ENCODE peak calls at places on chromosomes 4 and X, in ten cellular contexts. One of them, this sample, is unnamed. For H3K4me1, the result is how much of the 10 kb centered on the place peaks cover.

GRCh38 chr4:4388418-4388817 is 1.5 kb downstream of the NSG1 start:
- DNase-seq in lung: no peak
- DNase-seq in colonic mucosa: no peak
- DNase-seq in tibial artery: no peak
- DNase-seq in PC-3: no peak
- DNase-seq in ascending aorta: no peak
- DNase-seq in prostate gland: no peak
- DNase-seq in uterus: no peak
- DNase-seq in HCT116: no peak
- DNase-seq in endothelial cell of umbilical vein: peak
- DNase-seq in this sample: no peak

GRCh38 chr4:148634476-148634875 is 192.3 kb upstream of the NR3C2 start:
- DNase-seq in lung: no peak
- DNase-seq in colonic mucosa: peak
- DNase-seq in tibial artery: no peak
- DNase-seq in PC-3: peak
- DNase-seq in ascending aorta: no peak
- DNase-seq in prostate gland: no peak
- DNase-seq in uterus: no peak
- DNase-seq in HCT116: no peak
- DNase-seq in endothelial cell of umbilical vein: no peak
- DNase-seq in this sample: no peak

GRCh38 chr4:127781303-127782024 is 658 bp upstream of the HSPA4L start:
- DNase-seq in lung: no peak
- DNase-seq in colonic mucosa: no peak
- DNase-seq in tibial artery: peak
- DNase-seq in PC-3: peak
- DNase-seq in ascending aorta: peak
- DNase-seq in prostate gland: peak
- DNase-seq in uterus: peak
- DNase-seq in HCT116: no peak
- DNase-seq in endothelial cell of umbilical vein: no peak
- DNase-seq in this sample: peak

GRCh38 chrX:148670277-148670676 is 169.9 kb downstream of the AFF2 start:
- DNase-seq in lung: no peak
- DNase-seq in colonic mucosa: no peak
- DNase-seq in tibial artery: no peak
- DNase-seq in PC-3: no peak
- DNase-seq in ascending aorta: no peak
- DNase-seq in prostate gland: no peak
- DNase-seq in uterus: no peak
- DNase-seq in HCT116: no peak
- DNase-seq in endothelial cell of umbilical vein: no peak
- DNase-seq in this sample: no peak

GRCh38 chr4:2365054-2365912 is 53.2 kb downstream of the ZFYVE28 start:
- DNase-seq in lung: no peak
- DNase-seq in colonic mucosa: no peak
- DNase-seq in tibial artery: no peak
- DNase-seq in PC-3: peak
- DNase-seq in ascending aorta: peak
- DNase-seq in prostate gland: no peak
- DNase-seq in uterus: no peak
- DNase-seq in HCT116: no peak
- DNase-seq in endothelial cell of umbilical vein: no peak
- DNase-seq in this sample: peak

GRCh38 chr4:148643851-148644250 is 201.6 kb upstream of the NR3C2 start:
- DNase-seq in lung: no peak
- DNase-seq in colonic mucosa: no peak
- DNase-seq in tibial artery: no peak
- DNase-seq in PC-3: no peak
- DNase-seq in ascending aorta: no peak
- DNase-seq in prostate gland: no peak
- DNase-seq in uterus: no peak
- DNase-seq in HCT116: no peak
- DNase-seq in endothelial cell of umbilical vein: peak
- DNase-seq in this sample: no peak

GRCh38 chr4:147599764-147600163 is 17.4 kb upstream of the TMEM184C start:
- DNase-seq in lung: no peak
- DNase-seq in colonic mucosa: no peak
- DNase-seq in tibial artery: no peak
- DNase-seq in PC-3: no peak
- DNase-seq in ascending aorta: no peak
- DNase-seq in prostate gland: no peak
- DNase-seq in uterus: no peak
- DNase-seq in HCT116: no peak
- DNase-seq in endothelial cell of umbilical vein: no peak
- DNase-seq in this sample: no peak

GRCh38 chr4:149521611-149522010 is 294.0 kb downstream of the IQCM start:
- DNase-seq in lung: no peak
- DNase-seq in colonic mucosa: peak
- DNase-seq in tibial artery: no peak
- DNase-seq in PC-3: peak
- DNase-seq in ascending aorta: no peak
- DNase-seq in prostate gland: no peak
- DNase-seq in uterus: no peak
- DNase-seq in HCT116: peak
- DNase-seq in endothelial cell of umbilical vein: no peak
- DNase-seq in this sample: no peak

GRCh38 chr4:41436365-41437263 is 101.3 kb upstream of the LIMCH1 start:
- DNase-seq in lung: no peak
- DNase-seq in colonic mucosa: no peak
- DNase-seq in tibial artery: no peak
- DNase-seq in PC-3: no peak
- DNase-seq in ascending aorta: no peak
- DNase-seq in prostate gland: no peak
- DNase-seq in uterus: no peak
- DNase-seq in HCT116: no peak
- DNase-seq in endothelial cell of umbilical vein: no peak
- DNase-seq in this sample: no peak

GRCh38 chr4:41435509-41435908 is 102.4 kb upstream of the LIMCH1 start:
- DNase-seq in lung: no peak
- DNase-seq in colonic mucosa: no peak
- DNase-seq in tibial artery: no peak
- DNase-seq in PC-3: no peak
- DNase-seq in ascending aorta: no peak
- DNase-seq in prostate gland: no peak
- DNase-seq in uterus: no peak
- DNase-seq in HCT116: no peak
- DNase-seq in endothelial cell of umbilical vein: no peak
- DNase-seq in this sample: no peak

GRCh38 chr4:41442818-41443217 is 95.1 kb upstream of the LIMCH1 start:
- DNase-seq in lung: no peak
- DNase-seq in colonic mucosa: no peak
- DNase-seq in tibial artery: no peak
- DNase-seq in PC-3: peak
- DNase-seq in ascending aorta: no peak
- DNase-seq in prostate gland: peak
- DNase-seq in uterus: no peak
- DNase-seq in HCT116: no peak
- DNase-seq in endothelial cell of umbilical vein: peak
- DNase-seq in this sample: no peak

GRCh38 chr4:41437264-41437566 is 100.7 kb upstream of the LIMCH1 start:
- DNase-seq in lung: no peak
- DNase-seq in colonic mucosa: no peak
- DNase-seq in tibial artery: no peak
- DNase-seq in PC-3: no peak
- DNase-seq in ascending aorta: no peak
- DNase-seq in prostate gland: no peak
- DNase-seq in uterus: no peak
- DNase-seq in HCT116: no peak
- DNase-seq in endothelial cell of umbilical vein: peak
- DNase-seq in this sample: no peak

DNA sequence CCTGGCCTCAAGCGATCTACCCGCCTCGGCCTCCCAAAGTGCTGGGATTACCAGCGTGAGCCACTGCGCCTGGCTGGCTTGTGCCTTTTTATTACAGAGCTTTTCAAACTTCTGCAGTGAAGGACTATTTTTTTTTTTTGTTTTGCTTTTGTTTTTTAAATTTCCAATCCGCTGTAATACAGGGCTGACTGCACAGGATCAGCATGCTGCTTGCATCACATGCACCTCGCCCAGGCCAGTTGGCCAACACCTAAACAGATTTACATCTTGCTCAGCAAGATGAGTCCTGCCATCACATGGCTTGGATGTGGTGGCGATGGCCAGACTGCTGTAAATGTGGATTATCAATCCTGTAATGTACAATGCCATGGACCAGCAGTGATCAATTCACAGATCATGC is 99.4 kb upstream of the LIMCH1 start:
- DNase-seq in lung: no peak
- DNase-seq in colonic mucosa: no peak
- DNase-seq in tibial artery: no peak
- DNase-seq in PC-3: no peak
- DNase-seq in ascending aorta: no peak
- DNase-seq in prostate gland: no peak
- DNase-seq in uterus: no peak
- DNase-seq in HCT116: no peak
- DNase-seq in endothelial cell of umbilical vein: no peak
- DNase-seq in this sample: no peak
- H3K4me1 ChIP-seq in lung: under half
- H3K4me1 ChIP-seq in colonic mucosa: under half
- H3K4me1 ChIP-seq in tibial artery: under half
- H3K4me1 ChIP-seq in PC-3: under half
- H3K4me1 ChIP-seq in ascending aorta: under half
- H3K4me1 ChIP-seq in prostate gland: under half
- H3K4me1 ChIP-seq in uterus: under half
- H3K4me1 ChIP-seq in HCT116: under half
- H3K4me1 ChIP-seq in endothelial cell of umbilical vein: under half
- H3K4me1 ChIP-seq in this sample: under half

GRCh38 chr4:170231377-170231776 is 141.6 kb upstream of the AADAT start:
- DNase-seq in lung: no peak
- DNase-seq in colonic mucosa: no peak
- DNase-seq in tibial artery: no peak
- DNase-seq in PC-3: no peak
- DNase-seq in ascending aorta: no peak
- DNase-seq in prostate gland: no peak
- DNase-seq in uterus: no peak
- DNase-seq in HCT116: no peak
- DNase-seq in endothelial cell of umbilical vein: no peak
- DNase-seq in this sample: no peak
- H3K4me3 ChIP-seq in lung: no peak
- H3K4me3 ChIP-seq in colonic mucosa: no peak
- H3K4me3 ChIP-seq in tibial artery: no peak
- H3K4me3 ChIP-seq in PC-3: no peak
- H3K4me3 ChIP-seq in ascending aorta: no peak
- H3K4me3 ChIP-seq in prostate gland: no peak
- H3K4me3 ChIP-seq in uterus: no peak
- H3K4me3 ChIP-seq in HCT116: no peak
- H3K4me3 ChIP-seq in endothelial cell of umbilical vein: no peak
- H3K4me3 ChIP-seq in this sample: no peak

GRCh38 chrX:13090261-13091110 is 46.1 kb upstream of the FAM9C start:
- DNase-seq in lung: no peak
- DNase-seq in colonic mucosa: no peak
- DNase-seq in tibial artery: no peak
- DNase-seq in PC-3: no peak
- DNase-seq in ascending aorta: no peak
- DNase-seq in prostate gland: no peak
- DNase-seq in uterus: no peak
- DNase-seq in HCT116: no peak
- DNase-seq in endothelial cell of umbilical vein: peak
- DNase-seq in this sample: no peak
- H3K4me1 ChIP-seq in lung: under half
- H3K4me1 ChIP-seq in colonic mucosa: under half
- H3K4me1 ChIP-seq in tibial artery: under half
- H3K4me1 ChIP-seq in PC-3: under half
- H3K4me1 ChIP-seq in ascending aorta: under half
- H3K4me1 ChIP-seq in prostate gland: under half
- H3K4me1 ChIP-seq in uterus: under half
- H3K4me1 ChIP-seq in HCT116: under half
- H3K4me1 ChIP-seq in endothelial cell of umbilical vein: under half
- H3K4me1 ChIP-seq in this sample: under half

GRCh38 chr4:71860643-71861042 is 76.8 kb upstream of the GC start:
- DNase-seq in lung: no peak
- DNase-seq in colonic mucosa: no peak
- DNase-seq in tibial artery: no peak
- DNase-seq in PC-3: peak
- DNase-seq in ascending aorta: no peak
- DNase-seq in prostate gland: no peak
- DNase-seq in uterus: no peak
- DNase-seq in HCT116: peak
- DNase-seq in endothelial cell of umbilical vein: no peak
- DNase-seq in this sample: no peak

GRCh38 chr4:71862315-71862714 is 78.4 kb upstream of the GC start:
- DNase-seq in lung: no peak
- DNase-seq in colonic mucosa: no peak
- DNase-seq in tibial artery: no peak
- DNase-seq in PC-3: no peak
- DNase-seq in ascending aorta: no peak
- DNase-seq in prostate gland: no peak
- DNase-seq in uterus: no peak
- DNase-seq in HCT116: no peak
- DNase-seq in endothelial cell of umbilical vein: no peak
- DNase-seq in this sample: no peak

GRCh38 chr4:71863457-71863856 is 79.6 kb upstream of the GC start:
- DNase-seq in lung: no peak
- DNase-seq in colonic mucosa: no peak
- DNase-seq in tibial artery: no peak
- DNase-seq in PC-3: no peak
- DNase-seq in ascending aorta: no peak
- DNase-seq in prostate gland: no peak
- DNase-seq in uterus: no peak
- DNase-seq in HCT116: no peak
- DNase-seq in endothelial cell of umbilical vein: no peak
- DNase-seq in this sample: no peak

GRCh38 chr4:71855944-71856343 is 72.1 kb upstream of the GC start:
- DNase-seq in lung: no peak
- DNase-seq in colonic mucosa: no peak
- DNase-seq in tibial artery: no peak
- DNase-seq in PC-3: no peak
- DNase-seq in ascending aorta: no peak
- DNase-seq in prostate gland: no peak
- DNase-seq in uterus: no peak
- DNase-seq in HCT116: no peak
- DNase-seq in endothelial cell of umbilical vein: no peak
- DNase-seq in this sample: no peak

DNA sequence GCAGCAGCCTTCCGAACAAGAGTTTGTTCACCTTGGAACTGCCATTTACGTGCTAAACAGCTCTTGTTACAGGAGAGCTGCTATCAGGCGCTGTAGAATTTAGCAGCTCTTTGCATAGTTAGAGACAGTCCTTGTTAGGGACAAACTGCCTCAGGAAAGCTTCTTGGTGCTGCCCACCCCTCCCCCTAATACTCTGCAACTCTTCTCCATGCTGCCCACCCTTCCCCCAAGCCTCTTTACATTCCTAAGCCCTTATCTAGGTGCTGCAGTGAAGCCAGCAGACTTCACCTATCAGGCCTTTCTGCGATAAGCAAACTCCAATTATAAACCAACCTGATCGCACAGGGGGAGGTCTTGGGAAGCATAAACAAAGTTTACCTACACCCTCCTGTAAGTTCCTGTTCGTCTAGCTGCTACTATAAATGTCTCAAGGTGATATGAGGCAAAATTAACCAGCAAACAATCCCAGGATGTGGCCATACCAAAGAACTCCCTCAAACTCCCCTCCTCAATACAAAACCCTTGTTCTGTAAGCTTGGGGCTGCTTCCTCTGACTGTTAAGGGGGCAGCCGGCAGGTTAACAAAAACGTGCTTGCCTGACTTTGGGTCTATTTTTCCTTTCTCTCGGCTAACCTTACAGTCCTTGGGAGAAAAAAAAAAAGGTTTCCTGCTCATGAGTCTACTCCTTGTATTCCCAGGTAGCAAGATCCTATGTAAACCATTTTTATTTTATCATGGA is 74.0 kb upstream of the GC start:
- DNase-seq in lung: peak
- DNase-seq in colonic mucosa: no peak
- DNase-seq in tibial artery: no peak
- DNase-seq in PC-3: no peak
- DNase-seq in ascending aorta: no peak
- DNase-seq in prostate gland: no peak
- DNase-seq in uterus: no peak
- DNase-seq in HCT116: no peak
- DNase-seq in endothelial cell of umbilical vein: no peak
- DNase-seq in this sample: peak
- H3K4me3 ChIP-seq in lung: no peak
- H3K4me3 ChIP-seq in colonic mucosa: no peak
- H3K4me3 ChIP-seq in tibial artery: no peak
- H3K4me3 ChIP-seq in PC-3: no peak
- H3K4me3 ChIP-seq in ascending aorta: no peak
- H3K4me3 ChIP-seq in prostate gland: no peak
- H3K4me3 ChIP-seq in uterus: no peak
- H3K4me3 ChIP-seq in HCT116: no peak
- H3K4me3 ChIP-seq in endothelial cell of umbilical vein: no peak
- H3K4me3 ChIP-seq in this sample: no peak

This sample was measured in Caco-2.